ENCODE peak calls at places on chromosome 10, in seven cellular contexts. I is HCT116, J is brain microvascular endothelial cell, S is ovary, B is caudate nucleus, O is stomach, U is DND-41. P is an unnamed sample.

GRCh38 chr10:124625831-124626238 is 118.3 kb downstream of the FAM53B start:
- DNase-seq in O (no peak), U (no peak), S (no peak), J (no peak), I (no peak), B (no peak), P (no peak)

GRCh38 chr10:48763403-48763802 is 78.7 kb downstream of the WDFY4 start:
- DNase-seq in I (no peak), B (no peak), J (no peak), U (no peak), S (no peak), O (no peak), P (no peak)

GRCh38 chr10:13844651-13845050 is 257.9 kb downstream of the PRPF18 start:
- DNase-seq in J (peak), U (no peak), S (no peak), I (no peak), B (no peak), O (no peak), P (no peak)

GRCh38 chr10:6212266-6212640 is 9.5 kb downstream of the PFKFB3 start:
- DNase-seq in O (no peak), B (no peak), U (no peak), S (no peak), I (no peak), J (no peak), P (no peak)

GRCh38 chr10:96511044-96511945 is 2.4 kb downstream of the TLL2 start:
- DNase-seq in O (peak), J (no peak), U (peak), B (no peak), S (no peak), I (peak), P (peak)

GRCh38 chr10:22605168-22605567 is 109.2 kb downstream of the PIP4K2A start:
- DNase-seq in S (no peak), J (no peak), B (no peak), O (no peak), I (no peak), U (no peak), P (no peak)

GRCh38 chr10:110487411-110488123 is 10.1 kb upstream of the DUSP5 start:
- DNase-seq in O (no peak), I (no peak), U (no peak), S (no peak), J (no peak), B (no peak), P (peak)

GRCh38 chr10:65571011-65571570 is 1354.7 kb upstream of the LRRTM3 start:
- DNase-seq in B (no peak), J (no peak), S (no peak), U (no peak), O (no peak), I (peak), P (peak)

GRCh38 chr10:17229717-17229966 is 1.6 kb downstream of the VIM start:
- DNase-seq in I (no peak), J (peak), O (no peak), U (no peak), S (no peak), B (no peak), P (no peak)

GRCh38 chr10:17227367-17228080 is 517 bp upstream of the VIM start:
- DNase-seq in B (no peak), I (no peak), J (no peak), S (no peak), U (peak), O (no peak), P (peak)

GRCh38 chr10:17226891-17227303 is 1.1 kb upstream of the VIM start:
- DNase-seq in J (no peak), I (no peak), O (no peak), B (no peak), S (peak), U (no peak), P (no peak)

GRCh38 chr10:17229016-17229716 is 1.1 kb downstream of the VIM start:
- DNase-seq in B (no peak), U (peak), J (peak), S (peak), O (peak), I (no peak), P (peak)

DNA sequence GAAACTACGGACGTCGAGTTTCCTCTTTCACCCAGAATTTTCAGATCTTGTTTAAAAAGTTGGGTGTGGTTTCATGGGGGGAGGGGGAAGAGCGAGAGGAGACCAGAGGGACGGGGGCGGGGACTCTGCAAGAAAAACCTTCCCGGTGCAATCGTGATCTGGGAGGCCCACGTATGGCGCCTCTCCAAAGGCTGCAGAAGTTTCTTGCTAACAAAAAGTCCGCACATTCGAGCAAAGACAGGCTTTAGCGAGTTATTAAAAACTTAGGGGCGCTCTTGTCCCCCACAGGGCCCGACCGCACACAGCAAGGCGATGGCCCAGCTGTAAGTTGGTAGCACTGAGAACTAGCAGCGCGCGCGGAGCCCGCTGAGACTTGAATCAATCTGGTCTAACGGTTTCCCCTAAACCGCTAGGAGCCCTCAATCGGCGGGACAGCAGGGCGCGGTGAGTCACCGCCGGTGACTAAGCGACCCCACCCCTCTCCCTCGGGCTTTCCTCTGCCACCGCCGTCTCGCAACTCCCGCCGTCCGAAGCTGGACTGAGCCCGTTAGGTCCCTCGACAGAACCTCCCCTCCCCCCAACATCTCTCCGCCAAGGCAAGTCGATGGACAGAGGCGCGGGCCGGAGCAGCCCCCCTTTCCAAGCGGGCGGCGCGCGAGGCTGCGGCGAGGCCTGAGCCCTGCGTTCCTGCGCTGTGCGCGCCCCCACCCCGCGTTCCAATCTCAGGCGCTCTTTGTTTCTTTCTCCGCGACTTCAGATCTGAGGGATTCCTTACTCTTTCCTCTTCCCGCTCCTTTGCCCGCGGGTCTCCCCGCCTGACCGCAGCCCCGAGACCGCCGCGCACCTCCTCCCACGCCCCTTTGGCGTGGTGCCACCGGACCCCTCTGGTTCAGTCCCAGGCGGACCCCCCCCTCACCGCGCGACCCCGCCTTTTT is at the start of gene VIM:
- DNase-seq in J (peak), B (no peak), S (peak), U (peak), I (peak), O (peak), P (peak)
- H3K27ac ChIP-seq in J (peak), B (peak), S (peak), U (peak), I (peak), O (peak), P (peak)

GRCh38 chr10:63752318-63752717 is 231.1 kb downstream of the REEP3 start:
- DNase-seq in B (no peak), I (no peak), J (no peak), U (no peak), O (no peak), S (no peak), P (no peak)
- H3K27ac ChIP-seq in B (no peak), I (no peak), J (no peak), U (no peak), O (no peak), S (no peak), P (no peak)

GRCh38 chr10:86959737-86960002 is 1.3 kb downstream of the SNCG start:
- DNase-seq in O (no peak), I (no peak), S (no peak), U (no peak), B (no peak), J (no peak), P (no peak)

GRCh38 chr10:86960003-86960862 is 1.8 kb downstream of the SNCG start:
- DNase-seq in I (peak), B (no peak), J (peak), O (no peak), U (peak), S (peak), P (peak)

GRCh38 chr10:86958109-86958830 is at the start of gene SNCG:
- DNase-seq in S (peak), O (peak), J (no peak), I (no peak), U (no peak), B (no peak), P (peak)

GRCh38 chr10:86957471-86958108 is at the start of gene MMRN2:
- DNase-seq in U (no peak), O (no peak), B (no peak), S (peak), I (no peak), J (no peak), P (no peak)

DNA sequence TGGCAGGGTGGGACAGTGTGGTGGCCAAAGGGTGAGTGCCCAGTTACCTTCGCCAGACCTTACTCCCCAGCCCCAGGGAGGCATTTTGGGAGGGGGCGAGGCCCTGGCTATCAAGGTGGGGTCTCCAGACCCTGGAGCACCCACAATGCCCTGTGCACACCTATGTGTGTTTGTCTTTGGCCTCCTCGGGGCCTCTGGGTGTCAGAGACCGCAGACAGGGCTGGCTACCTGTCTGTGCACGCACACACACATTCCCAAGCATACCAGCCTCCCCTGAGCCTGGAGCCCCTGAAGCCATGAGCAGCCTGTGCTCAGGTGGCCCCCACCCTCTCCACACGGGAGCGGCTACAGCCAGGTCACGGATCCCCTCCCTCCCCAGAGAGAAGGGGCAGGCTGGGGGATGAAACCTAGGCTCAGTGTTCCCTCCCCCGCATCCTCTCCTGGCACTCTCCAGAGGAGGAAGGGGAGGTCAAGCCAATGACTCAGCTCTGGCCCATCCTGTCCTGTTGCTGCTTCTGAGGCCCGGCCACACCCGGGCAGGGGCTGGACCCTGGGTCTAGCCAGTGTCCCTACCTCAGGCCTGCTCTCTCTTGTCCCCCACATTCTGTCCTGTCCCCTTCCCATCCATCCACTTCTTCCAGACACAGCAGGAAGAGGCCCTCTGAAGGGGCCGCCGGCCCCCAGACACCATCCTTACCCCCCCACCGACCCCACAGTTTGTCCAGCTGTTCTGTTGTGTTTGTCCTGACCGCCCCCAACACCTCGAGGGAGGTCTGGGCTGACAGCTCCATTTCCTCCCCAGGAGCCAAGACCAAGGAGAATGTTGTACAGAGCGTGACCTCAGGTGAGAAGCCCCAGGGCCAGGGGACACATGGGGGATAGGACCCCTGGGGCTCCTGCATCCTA is 685 bp downstream of the SNCG start:
- DNase-seq in I (peak), O (no peak), B (no peak), U (no peak), J (peak), S (peak), P (peak)
- H3K27ac ChIP-seq in I (peak), O (peak), B (peak), U (no peak), J (peak), S (peak), P (peak)

GRCh38 chr10:30058111-30058510 is 1.3 kb downstream of the JCAD start:
- DNase-seq in S (no peak), I (no peak), J (no peak), B (no peak), O (no peak), U (no peak), P (no peak)

GRCh38 chr10:30056281-30056680 is 3.1 kb downstream of the JCAD start:
- DNase-seq in O (no peak), J (no peak), I (no peak), S (no peak), B (no peak), U (no peak), P (no peak)

GRCh38 chr10:30057421-30057841 is 2.0 kb downstream of the JCAD start:
- DNase-seq in B (no peak), I (peak), U (no peak), S (no peak), O (no peak), J (no peak), P (no peak)

GRCh38 chr10:30056767-30057355 is 2.5 kb downstream of the JCAD start:
- DNase-seq in U (no peak), J (no peak), O (no peak), B (no peak), I (peak), S (no peak), P (no peak)

DNA sequence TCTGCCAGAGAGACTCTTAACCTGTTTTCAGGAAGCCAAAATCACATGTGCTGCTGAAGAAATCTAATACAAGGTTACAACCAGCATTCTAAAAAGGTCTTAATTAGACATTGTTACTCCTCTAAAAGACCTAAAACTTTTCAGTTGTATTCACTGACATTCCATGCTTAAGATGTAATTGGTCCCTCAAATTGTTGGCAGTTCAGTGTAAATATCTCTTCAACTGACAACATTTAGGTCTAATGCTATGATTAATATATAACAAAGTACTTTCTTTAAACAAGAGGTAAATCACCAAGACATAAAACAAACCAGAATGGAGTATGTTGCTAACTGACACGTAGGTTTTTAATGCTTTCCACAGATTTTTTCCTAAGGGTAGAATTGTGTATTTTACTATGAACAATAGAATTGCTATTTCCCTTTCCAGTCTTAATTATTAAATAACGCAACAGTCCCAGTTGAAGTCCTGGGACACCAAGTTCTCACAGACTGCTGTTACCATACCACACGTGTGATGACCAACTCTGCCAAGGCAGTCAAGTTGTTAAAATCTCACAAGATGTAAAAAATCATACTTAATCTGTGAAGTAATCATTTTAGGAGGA is 4.2 kb downstream of the JCAD start:
- DNase-seq in U (no peak), B (no peak), J (no peak), I (no peak), S (no peak), O (no peak), P (no peak)
- H3K27ac ChIP-seq in U (no peak), B (peak), J (no peak), I (no peak), S (no peak), O (peak), P (no peak)

DNA sequence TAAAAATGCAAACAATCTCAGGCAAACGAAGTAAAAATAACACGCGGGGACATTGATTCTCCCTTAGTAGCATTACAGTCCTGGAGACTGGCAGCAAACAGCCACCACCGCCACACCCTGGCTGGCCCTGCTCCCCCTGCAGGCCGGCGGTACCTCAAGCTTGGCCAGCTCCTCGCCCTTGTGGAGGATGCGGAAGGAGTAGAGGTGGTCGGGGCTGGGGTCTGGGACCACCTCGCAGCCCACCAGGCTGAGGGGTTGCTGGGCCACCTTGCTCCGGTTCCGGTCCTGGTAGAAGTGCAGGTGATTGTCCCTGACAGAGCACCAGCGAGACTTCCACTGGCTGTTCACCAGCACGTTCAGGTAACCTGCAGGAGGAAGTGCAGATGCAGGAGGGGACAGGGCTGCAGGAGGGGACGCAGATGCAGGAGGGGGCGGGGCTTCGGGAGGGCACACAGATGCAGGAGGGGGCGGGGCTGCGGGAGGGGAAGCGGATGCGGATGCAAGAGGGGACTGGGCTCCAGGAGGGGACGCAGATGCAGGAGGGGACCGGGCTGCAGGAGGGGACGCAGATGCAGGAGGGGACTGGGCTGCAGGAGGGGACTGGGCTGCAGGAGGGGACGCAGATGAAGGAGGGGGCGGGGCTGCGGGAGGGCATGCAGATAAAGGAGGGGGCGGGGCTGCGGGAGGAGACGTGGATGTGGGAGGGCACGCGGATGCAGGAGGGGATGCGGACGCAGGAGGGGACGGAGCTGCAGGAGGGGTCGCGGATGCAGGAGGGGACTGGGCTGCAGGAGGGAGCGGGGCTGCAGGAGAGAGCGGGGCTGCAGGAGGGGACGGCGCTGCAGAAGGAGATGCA is 65.7 kb downstream of the VWA2 start:
- DNase-seq in I (no peak), O (peak), S (peak), J (no peak), U (peak), B (peak), P (peak)
- H3K27ac ChIP-seq in I (peak), O (peak), S (no peak), J (peak), U (no peak), B (peak), P (peak)